ENCODE peak calls at places on chromosomes 11 and 22, in five cellular contexts. Z is HAP-1, G is A549, I is left lung, R is OCI-LY7. E is an unnamed sample. For H3K9me3, the result is how much of the 10 kb centered on the place peaks cover.

GRCh38 chr11:117936973-117937372 is 7.8 kb upstream of the TMPRSS13 start:
- DNase-seq in Z (no peak), G (no peak), I (no peak), R (peak), E (no peak)

GRCh38 chr22:33918676-33919590 is 1.3 kb downstream of the LARGE1 start:
- DNase-seq in Z (no peak), G (no peak), I (no peak), R (no peak), E (no peak)

GRCh38 chr11:133740928-133741327 is 104.4 kb downstream of the SPATA19 start:
- DNase-seq in Z (no peak), G (no peak), I (no peak), R (no peak), E (no peak)

GRCh38 chr22:39232246-39232645 is 12.5 kb downstream of the PDGFB start:
- DNase-seq in Z (no peak), G (no peak), I (no peak), R (no peak), E (no peak)

GRCh38 chr22:39471421-39472141 is 14.8 kb downstream of the MGAT3 start:
- DNase-seq in Z (peak), G (no peak), I (no peak), R (no peak), E (no peak)

GRCh38 chr11:75269896-75270295 is 29.3 kb downstream of the TPBGL start:
- DNase-seq in Z (no peak), G (no peak), I (no peak), R (no peak), E (no peak)

GRCh38 chr22:23762866-23763578 is at the start of gene C22orf15:
- DNase-seq in Z (peak), G (no peak), I (no peak), R (no peak), E (no peak)

GRCh38 chr22:26377170-26377825 is 51.8 kb upstream of the ASPHD2 start:
- DNase-seq in Z (peak), G (no peak), I (no peak), R (no peak), E (no peak)

GRCh38 chr22:24969588-24970301 is 17.2 kb downstream of the KIAA1671 start:
- DNase-seq in Z (no peak), G (no peak), I (no peak), R (no peak), E (no peak)

GRCh38 chr11:116171271-116172140 is 601.3 kb downstream of the BUD13 start:
- DNase-seq in Z (no peak), G (no peak), I (no peak), R (no peak), E (no peak)

GRCh38 chr11:86660011-86660595 is 12.3 kb downstream of the ME3 start:
- DNase-seq in Z (no peak), G (no peak), I (no peak), R (no peak), E (no peak)

GRCh38 chr11:57163160-57163868 is 18.4 kb upstream of the LRRC55 start:
- DNase-seq in Z (no peak), G (no peak), I (no peak), R (no peak), E (no peak)

GRCh38 chr11:92880391-92880790 is 89.1 kb upstream of the MTNR1B start:
- DNase-seq in Z (no peak), G (no peak), I (no peak), R (no peak), E (no peak)
- H3K9me3 ChIP-seq in Z (under half), G (under half), I (under half), R (under half), E (under half)

GRCh38 chr11:127627629-127628462 is 627.3 kb upstream of the KIRREL3 start:
- DNase-seq in Z (no peak), G (no peak), I (peak), R (no peak), E (no peak)
- H3K9me3 ChIP-seq in Z (under half), G (under half), I (under half), R (under half), E (under half)

DNA sequence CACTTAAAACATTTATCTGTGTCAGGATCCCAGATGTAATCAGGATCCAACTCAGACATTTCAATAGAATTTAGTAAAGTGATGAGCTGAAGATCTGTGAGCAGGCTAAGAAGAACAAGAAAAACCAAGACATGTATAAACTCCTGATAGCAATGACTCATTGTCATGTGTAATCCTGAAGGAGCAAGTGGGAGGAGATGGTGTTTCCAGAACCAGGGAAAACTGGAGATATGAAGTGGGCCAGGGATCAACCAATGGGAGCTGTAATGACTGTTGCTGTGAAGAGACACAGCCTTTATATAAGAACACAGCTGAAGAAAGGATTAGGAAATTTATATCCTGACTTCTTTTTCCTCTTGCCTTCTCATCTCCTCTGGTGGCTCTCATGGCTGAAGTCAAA is 682.5 kb upstream of the ARHGAP42 start:
- DNase-seq in Z (no peak), G (no peak), I (no peak), R (no peak), E (no peak)
- H3K9me3 ChIP-seq in Z (under half), G (under half), I (under half), R (under half), E (under half)

DNA sequence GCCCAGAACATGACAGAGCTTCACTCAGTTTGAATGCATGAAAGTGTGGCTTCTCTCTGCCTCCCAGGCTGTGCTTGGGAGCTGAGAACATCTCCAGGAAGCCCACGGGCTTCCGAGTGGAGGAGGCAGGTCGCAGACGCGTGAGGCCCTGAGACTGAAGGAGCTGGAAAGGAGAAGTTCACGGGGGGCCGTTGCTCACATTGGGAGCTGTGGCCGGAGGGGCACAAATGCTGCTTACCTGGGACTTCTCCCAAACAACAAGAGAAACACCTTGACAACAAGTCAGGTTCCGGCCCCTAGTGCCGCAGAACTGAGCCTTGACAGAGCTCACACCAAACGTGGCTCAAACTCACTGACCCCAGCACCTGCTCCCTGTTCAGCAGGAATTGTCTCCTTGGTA is 207.0 kb downstream of the BRD1 start:
- DNase-seq in Z (no peak), G (no peak), I (peak), R (no peak), E (no peak)
- H3K9me3 ChIP-seq in Z (under half), G (under half), I (under half), R (under half), E (under half)

DNA sequence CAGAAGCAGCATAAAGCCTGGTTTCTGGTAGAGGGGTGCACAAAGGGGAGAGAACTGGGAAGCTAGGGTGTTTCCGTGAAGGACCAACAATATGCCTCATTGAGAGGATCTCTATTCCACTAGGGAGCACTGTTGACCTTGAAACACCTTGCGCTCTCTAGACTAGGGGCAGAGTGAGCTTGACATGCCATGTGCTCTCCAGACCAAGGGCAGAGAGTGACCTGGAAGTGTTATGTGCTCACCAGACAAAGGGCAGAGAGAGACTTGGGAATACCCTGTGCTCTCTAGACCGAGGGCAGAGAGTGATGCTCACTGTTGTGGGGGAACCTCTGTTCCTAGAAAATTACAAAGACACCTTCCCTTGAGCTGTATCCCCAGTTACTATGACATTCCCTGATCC is 15.2 kb upstream of the EI24 start:
- DNase-seq in Z (no peak), G (no peak), I (no peak), R (no peak), E (no peak)
- H3K9me3 ChIP-seq in Z (under half), G (under half), I (under half), R (under half), E (under half)

DNA sequence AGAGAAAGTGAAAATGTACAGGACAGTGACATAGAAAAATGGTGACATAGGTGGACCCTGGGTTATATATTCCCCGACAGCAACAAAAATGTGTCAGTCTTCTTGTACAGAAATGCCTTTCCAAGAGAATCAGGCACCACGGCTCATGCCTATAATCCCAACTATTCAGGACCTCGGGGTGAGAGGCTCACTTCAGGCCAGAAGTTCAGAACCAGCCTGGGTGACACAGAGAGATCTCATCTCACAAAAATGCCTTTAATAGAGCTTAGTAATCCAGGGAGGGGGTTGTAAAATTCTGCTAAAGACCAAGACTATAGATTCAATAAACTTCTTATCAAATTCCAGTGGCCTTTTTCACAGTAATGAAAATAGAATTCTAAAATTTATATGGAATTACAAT is 10.7 kb downstream of the ZNF195 start:
- DNase-seq in Z (no peak), G (no peak), I (no peak), R (no peak), E (no peak)
- H3K9me3 ChIP-seq in Z (under half), G (half or more), I (under half), R (under half), E (under half)

GRCh38 chr22:48685767-48686166 is 1141.9 kb downstream of the BRD1 start:
- DNase-seq in Z (no peak), G (no peak), I (peak), R (no peak), E (no peak)

GRCh38 chr22:48680601-48681000 is 1147.1 kb downstream of the BRD1 start:
- DNase-seq in Z (no peak), G (no peak), I (peak), R (no peak), E (no peak)

GRCh38 chr22:48682517-48682916 is 1145.2 kb downstream of the BRD1 start:
- DNase-seq in Z (no peak), G (no peak), I (no peak), R (no peak), E (no peak)

GRCh38 chr22:48686694-48687302 is 1140.9 kb downstream of the BRD1 start:
- DNase-seq in Z (no peak), G (no peak), I (no peak), R (no peak), E (no peak)

GRCh38 chr22:48683640-48684039 is 1144.0 kb downstream of the BRD1 start:
- DNase-seq in Z (no peak), G (no peak), I (peak), R (no peak), E (no peak)
- H3K9me3 ChIP-seq in Z (under half), G (under half), I (under half), R (under half), E (under half)

DNA sequence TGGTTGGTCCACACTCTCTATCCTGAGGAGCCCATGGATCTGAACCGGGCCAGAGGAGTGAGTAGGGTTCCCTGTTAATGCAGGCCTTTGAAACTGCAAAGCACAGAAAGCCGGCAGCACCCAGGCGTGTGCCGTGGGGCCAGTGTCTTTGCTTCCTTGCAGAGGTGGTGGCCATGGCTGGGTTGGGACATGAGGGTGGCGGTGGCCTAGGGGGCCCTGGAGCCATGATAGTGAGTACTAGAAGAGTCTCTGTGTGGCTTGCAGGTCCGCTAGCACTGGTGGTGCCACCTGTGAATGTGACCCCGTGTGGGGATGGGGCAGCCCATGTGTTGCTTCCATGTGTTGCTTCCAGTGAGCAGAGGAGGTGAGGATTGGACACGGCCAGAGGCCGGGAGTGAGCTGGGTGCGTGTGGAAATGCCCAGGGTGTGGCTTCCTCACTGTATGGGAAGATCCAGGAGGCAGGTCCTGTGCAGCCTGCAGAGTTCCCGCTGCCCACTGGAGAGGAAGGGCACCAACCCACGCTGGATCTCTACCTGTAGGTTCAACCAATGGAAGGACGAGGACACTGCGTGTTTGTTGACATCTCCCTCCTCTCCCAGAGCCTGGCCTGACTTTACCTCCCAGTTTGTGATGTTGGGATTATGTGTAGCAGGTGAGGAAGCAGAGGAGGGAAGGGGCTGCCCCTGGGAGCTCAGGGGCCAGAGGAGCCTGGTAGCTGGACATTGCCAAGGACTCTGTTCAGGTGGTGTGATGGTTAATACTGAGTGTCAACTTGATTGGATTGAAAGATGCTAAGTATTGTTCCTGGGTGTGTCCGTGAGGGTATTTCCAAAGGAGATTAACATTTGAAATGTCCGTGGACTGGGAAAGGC is 796.6 kb downstream of the TBC1D22A start:
- DNase-seq in Z (no peak), G (no peak), I (no peak), R (no peak), E (no peak)
- H3K9me3 ChIP-seq in Z (under half), G (under half), I (under half), R (under half), E (under half)

DNA sequence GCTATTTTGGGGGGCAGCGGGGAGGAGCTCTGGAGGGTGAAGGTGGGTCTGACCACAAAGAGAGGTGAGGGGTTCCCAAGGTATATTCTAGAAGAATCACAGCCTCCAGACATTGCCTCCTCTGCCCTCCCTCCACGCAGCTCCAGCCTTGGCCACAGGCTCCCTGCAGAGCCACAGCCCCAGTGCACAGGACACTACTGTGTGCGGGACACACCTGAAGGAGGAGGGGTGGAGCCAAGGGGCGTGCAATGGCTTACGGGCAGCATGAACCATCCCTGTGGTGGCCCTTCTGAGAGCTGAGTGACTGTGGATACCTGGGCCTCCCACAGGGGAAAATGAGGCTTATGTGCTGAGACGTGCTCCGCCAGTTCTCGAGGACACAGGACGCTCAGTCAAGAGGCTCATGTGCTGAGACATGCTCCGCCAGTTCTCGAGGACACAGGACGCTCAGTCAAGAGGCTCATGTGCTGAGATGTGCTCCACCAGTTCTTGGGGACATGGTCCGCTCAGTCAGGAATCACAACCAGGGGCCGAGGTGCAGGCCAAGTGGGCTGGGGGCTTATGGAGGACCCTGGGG is 417.3 kb downstream of the SHANK2 start:
- DNase-seq in Z (no peak), G (no peak), I (no peak), R (no peak), E (no peak)
- H3K9me3 ChIP-seq in Z (under half), G (under half), I (under half), R (under half), E (under half)

DNA sequence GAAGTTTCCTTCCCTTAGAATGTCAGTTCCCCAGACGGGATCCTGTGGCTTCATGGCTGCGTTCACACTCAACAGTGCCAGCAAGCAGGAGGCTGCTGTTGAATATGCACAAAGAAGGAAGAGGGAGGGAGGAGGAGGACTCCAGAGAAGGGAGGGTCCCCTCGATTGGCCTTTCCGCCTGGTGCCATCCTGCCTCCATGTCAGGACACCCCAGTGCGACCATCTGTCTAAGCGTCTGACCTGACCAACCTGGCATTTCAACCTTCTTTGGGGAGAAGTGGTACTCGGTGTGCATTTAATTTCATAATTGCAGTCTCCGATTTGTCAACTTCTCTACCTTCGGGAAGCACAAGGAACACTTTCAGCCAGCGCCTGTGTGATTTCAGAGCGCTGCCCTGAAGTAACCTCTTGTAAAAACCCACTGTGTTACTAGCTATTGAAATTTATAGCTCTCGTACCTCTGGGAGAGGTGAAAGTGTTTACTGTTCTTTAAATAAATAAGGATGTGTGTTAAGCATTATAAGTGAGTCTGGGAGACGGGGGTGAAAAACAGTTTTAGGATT is 1491.9 kb downstream of the TBC1D22A start:
- DNase-seq in Z (no peak), G (no peak), I (no peak), R (no peak), E (no peak)
- H3K9me3 ChIP-seq in Z (under half), G (under half), I (under half), R (under half), E (under half)

E was measured in T-helper 17 cell.